ENCODE peak calls at places on chromosomes 7 and 10, in six cellular contexts. K, O, R, N, C and Q are unnamed samples.

GRCh38 chr7:129468087-129468486 is 33.9 kb downstream of the STRIP2 start:
- DNase-seq in K (no peak), O (peak; percentile 11), R (no peak), N (no peak), C (no peak), Q (peak; percentile 65)

GRCh38 chr7:98617051-98617959 is at the start of gene NPTX2:
- DNase-seq in K (peak; percentile 75), O (peak; percentile 71), R (peak; percentile 35), N (no peak), C (peak; percentile 99), Q (no peak)

GRCh38 chr7:70512719-70513118 is 619.2 kb upstream of the GALNT17 start:
- DNase-seq in K (no peak), O (no peak), R (no peak), N (no peak), C (no peak), Q (no peak)

GRCh38 chr7:116981887-116982430 is 28.7 kb downstream of the ST7 start:
- DNase-seq in K (no peak), O (no peak), R (no peak), N (no peak), C (no peak), Q (no peak)

GRCh38 chr7:149330914-149331567 is 69.0 kb downstream of the ZNF783 start:
- DNase-seq in K (peak; percentile 37), O (no peak), R (no peak), N (peak; percentile 19), C (no peak), Q (peak; percentile 23)

GRCh38 chr7:17986826-17987225 is 40.8 kb downstream of the PRPS1L1 start:
- DNase-seq in K (no peak), O (peak; percentile 50), R (no peak), N (no peak), C (no peak), Q (peak; percentile 58)

GRCh38 chr10:43160067-43160918 is 22.0 kb downstream of the CSGALNACT2 start:
- DNase-seq in K (no peak), O (no peak), R (no peak), N (no peak), C (no peak), Q (peak; percentile 69)

GRCh38 chr7:81114682-81115081 is 195.8 kb upstream of the SEMA3C start:
- DNase-seq in K (no peak), O (no peak), R (no peak), N (no peak), C (no peak), Q (no peak)

GRCh38 chr7:13933106-13933505 is 56.4 kb downstream of the ETV1 start:
- DNase-seq in K (no peak), O (no peak), R (no peak), N (no peak), C (no peak), Q (no peak)

GRCh38 chr10:98246911-98247820 is 20.8 kb downstream of the LOXL4 start:
- DNase-seq in K (no peak), O (no peak), R (no peak), N (no peak), C (no peak), Q (no peak)

GRCh38 chr10:98427011-98427515 is 12.1 kb upstream of the PYROXD2 start:
- DNase-seq in K (no peak), O (no peak), R (no peak), N (no peak), C (no peak), Q (no peak)

GRCh38 chr10:62843591-62843990 is 27.4 kb upstream of the EGR2 start:
- DNase-seq in K (no peak), O (no peak), R (no peak), N (no peak), C (no peak), Q (no peak)

GRCh38 chr10:102342462-102342861 is 53.0 kb upstream of the NFKB2 start:
- DNase-seq in K (no peak), O (no peak), R (no peak), N (no peak), C (no peak), Q (peak; percentile 48)

GRCh38 chr7:92763636-92764423 is 72.5 kb downstream of the CDK6 start:
- DNase-seq in K (peak; percentile 54), O (peak; percentile 76), R (no peak), N (peak; percentile 92), C (no peak), Q (peak; percentile 98)

GRCh38 chr10:22437620-22438588 is 92.6 kb downstream of the SPAG6 start:
- DNase-seq in K (no peak), O (peak; percentile 54), R (peak; percentile 54), N (no peak), C (peak; percentile 45), Q (no peak)

GRCh38 chr10:6148908-6149307 is 53.8 kb upstream of the PFKFB3 start:
- DNase-seq in K (no peak), O (no peak), R (no peak), N (no peak), C (no peak), Q (no peak)

GRCh38 chr10:1109795-1110673 is 53.8 kb downstream of the WDR37 start:
- DNase-seq in K (peak; percentile 72), O (peak; percentile 84), R (peak; percentile 81), N (peak; percentile 81), C (peak; percentile 88), Q (peak; percentile 88)

GRCh38 chr7:112452102-112452888 is 2.0 kb downstream of the IFRD1 start:
- DNase-seq in K (peak; percentile 47), O (peak; percentile 62), R (peak; percentile 21), N (peak; percentile 24), C (peak; percentile 20), Q (peak; percentile 42)

GRCh38 chr7:130135208-130136205 is 65.2 kb downstream of the KLHDC10 start:
- DNase-seq in K (no peak), O (no peak), R (no peak), N (no peak), C (no peak), Q (no peak)

GRCh38 chr7:73526892-73527821 is 5.1 kb upstream of the BAZ1B start:
- DNase-seq in K (peak; percentile 44), O (no peak), R (no peak), N (no peak), C (peak; percentile 55), Q (no peak)

GRCh38 chr7:74084722-74085578 is 1.3 kb downstream of the LIMK1 start:
- DNase-seq in K (no peak), O (no peak), R (no peak), N (no peak), C (peak; percentile 27), Q (no peak)

GRCh38 chr7:1227071-1227804 is 5.4 kb upstream of the UNCX start:
- DNase-seq in K (no peak), O (no peak), R (no peak), N (no peak), C (no peak), Q (no peak)

GRCh38 chr7:5139998-5140397 is 50.0 kb upstream of the WIPI2 start:
- DNase-seq in K (peak; percentile 49), O (peak; percentile 21), R (peak; percentile 52), N (peak; percentile 47), C (peak; percentile 81), Q (no peak)

GRCh38 chr7:158384746-158385145 is 202.9 kb downstream of the PTPRN2 start:
- DNase-seq in K (no peak), O (no peak), R (no peak), N (no peak), C (no peak), Q (no peak)

GRCh38 chr10:23174075-23174973 is 17.8 kb upstream of the PTF1A start:
- DNase-seq in K (no peak), O (no peak), R (no peak), N (no peak), C (no peak), Q (no peak)

GRCh38 chr7:75617634-75618234 is 121.0 kb downstream of the HIP1 start:
- DNase-seq in K (no peak), O (no peak), R (no peak), N (peak; percentile 38), C (no peak), Q (no peak)

GRCh38 chr10:7763929-7764328 is 23.9 kb downstream of the KIN start:
- DNase-seq in K (no peak), O (no peak), R (no peak), N (no peak), C (no peak), Q (no peak)

GRCh38 chr10:101238732-101239105 is 9.5 kb upstream of the LBX1 start:
- DNase-seq in K (no peak), O (no peak), R (no peak), N (no peak), C (no peak), Q (no peak)
- TF ChIP-seq CTCF in K (no peak), O (peak; percentile 59), R (peak; percentile 77), N (peak; percentile 47), C (no peak), Q (peak; percentile 72)

DNA sequence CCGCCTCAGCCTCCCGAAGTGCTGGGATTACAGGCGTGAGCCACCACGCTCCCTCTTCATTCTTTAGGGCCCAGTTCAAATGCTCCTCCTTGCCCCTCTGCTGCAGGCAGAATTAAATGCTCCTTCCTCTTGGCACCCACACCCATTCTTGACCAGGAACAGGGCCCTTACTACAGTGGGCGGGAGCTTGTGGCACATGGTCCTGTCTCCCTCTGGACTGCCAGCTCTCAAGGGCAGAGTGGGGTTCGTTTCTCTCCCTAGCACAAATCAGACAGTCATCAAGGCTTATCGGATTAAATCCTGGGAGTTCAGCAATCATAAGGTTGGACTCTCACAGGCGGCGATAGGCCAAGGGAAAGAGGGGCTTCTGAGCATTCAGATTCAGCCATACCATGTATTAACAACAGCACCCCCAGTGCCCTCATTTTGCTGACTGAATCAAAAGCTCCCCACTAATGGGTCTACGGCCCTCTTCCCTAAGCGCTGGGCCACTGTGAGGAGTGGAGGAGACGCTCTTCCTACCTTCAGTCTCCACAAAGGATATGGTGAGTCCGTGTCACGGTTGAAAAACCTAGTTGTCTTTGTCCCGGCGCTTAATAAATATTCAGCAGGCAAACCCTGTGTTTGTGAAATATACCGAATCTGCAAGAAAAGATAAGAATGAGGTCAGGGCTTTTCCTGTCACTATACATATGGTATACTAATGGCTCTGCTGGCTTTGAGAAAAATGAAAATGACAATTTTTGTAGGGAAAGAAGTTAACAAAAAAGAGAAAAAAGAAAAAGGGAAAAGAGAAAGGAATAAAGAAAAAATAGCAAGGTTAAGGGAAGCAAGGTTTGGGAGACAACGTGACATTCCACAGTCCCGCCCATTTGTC is 107.4 kb downstream of the CLEC2L start:
- DNase-seq in K (no peak), O (no peak), R (no peak), N (no peak), C (no peak), Q (no peak)
- TF ChIP-seq CTCF in K (no peak), O (no peak), R (no peak), N (no peak), C (no peak), Q (no peak)

GRCh38 chr10:93416824-93417223 is 65.3 kb downstream of the MYOF start:
- DNase-seq in K (no peak), O (no peak), R (no peak), N (no peak), C (no peak), Q (no peak)

GRCh38 chr10:93413252-93413689 is 68.9 kb downstream of the MYOF start:
- DNase-seq in K (no peak), O (no peak), R (no peak), N (no peak), C (no peak), Q (peak; percentile 84)

GRCh38 chr10:93417886-93418285 is 64.2 kb downstream of the MYOF start:
- DNase-seq in K (no peak), O (no peak), R (no peak), N (no peak), C (no peak), Q (no peak)

GRCh38 chr10:93417264-93417663 is 64.9 kb downstream of the MYOF start:
- DNase-seq in K (no peak), O (no peak), R (no peak), N (no peak), C (no peak), Q (no peak)

GRCh38 chr10:93415693-93416092 is 66.4 kb downstream of the MYOF start:
- DNase-seq in K (no peak), O (no peak), R (no peak), N (no peak), C (no peak), Q (no peak)
- TF ChIP-seq CTCF in K (no peak), O (no peak), R (no peak), N (peak; percentile 29), C (peak; percentile 52), Q (peak; percentile 48)

GRCh38 chr7:89334785-89335184 is 539.2 kb upstream of the TEX47 start:
- DNase-seq in K (no peak), O (no peak), R (peak; percentile 4), N (peak; percentile 9), C (peak; percentile 26), Q (no peak)
- TF ChIP-seq CTCF in K (no peak), O (no peak), R (no peak), N (no peak), C (peak; percentile 40), Q (no peak)